ENCODE peak calls at places on chromosomes 4 and X, in nine cellular contexts. K, H, D, Y, R, G, U, W and F are unnamed samples.

GRCh38 chr4:170348945-170349344 is 259.2 kb upstream of the AADAT start:
- DNase-seq in G (no peak), D (no peak), H (no peak), U (no peak), K (no peak), R (no peak), Y (no peak), W (no peak), F (no peak)

GRCh38 chr4:124525524-124525923 is 187.0 kb downstream of the ANKRD50 start:
- DNase-seq in W (no peak), U (no peak), K (no peak), D (no peak), Y (no peak), G (no peak), R (no peak), H (no peak), F (no peak)

GRCh38 chrX:154840856-154841255 is 6.4 kb upstream of the SMIM9 start:
- DNase-seq in K (no peak), H (peak; percentile 54), D (no peak), U (peak; percentile 52), Y (no peak), R (no peak), G (no peak), W (peak; percentile 64), F (no peak)

GRCh38 chr4:48431401-48431800 is 51.7 kb upstream of the SLC10A4 start:
- DNase-seq in W (no peak), R (no peak), H (no peak), Y (no peak), G (no peak), K (no peak), D (no peak), U (no peak), F (no peak)

GRCh38 chr4:39030726-39031125 is 1.5 kb downstream of the TMEM156 start:
- DNase-seq in K (no peak), W (no peak), R (no peak), G (no peak), D (no peak), U (no peak), H (no peak), Y (no peak), F (no peak)

GRCh38 chrX:120290107-120290506 is 21.2 kb downstream of the TMEM255A start:
- DNase-seq in W (no peak), Y (no peak), R (no peak), U (no peak), G (no peak), D (no peak), H (no peak), K (no peak), F (no peak)

GRCh38 chrX:41923925-41924693 is 755 bp upstream of the CASK start:
- DNase-seq in U (peak; percentile 34), H (peak; percentile 35), K (peak; percentile 32), G (no peak), D (no peak), W (peak; percentile 46), Y (no peak), R (peak; percentile 35), F (no peak)

GRCh38 chrX:124217289-124218251 is 114.9 kb upstream of the TEX13D start:
- DNase-seq in U (peak; percentile 35), R (no peak), H (peak; percentile 37), W (no peak), K (peak; percentile 55), G (peak; percentile 38), Y (no peak), D (no peak), F (no peak)

GRCh38 chr4:84957509-84958420 is 8.7 kb downstream of the WDFY3 start:
- DNase-seq in H (no peak), D (no peak), K (no peak), R (no peak), W (no peak), G (no peak), U (no peak), Y (no peak), F (no peak)

GRCh38 chr4:138297743-138298405 is 55.7 kb upstream of the SLC7A11 start:
- DNase-seq in G (no peak), D (no peak), Y (no peak), U (no peak), W (no peak), K (no peak), H (peak; percentile 9), R (no peak), F (no peak)

GRCh38 chrX:2409796-2410195 is 91.0 kb downstream of the DHRSX start:
- DNase-seq in U (no peak), D (no peak), H (no peak), Y (peak; percentile 41), K (no peak), R (no peak), G (no peak), W (no peak), F (no peak)